ENCODE peak calls at places on chromosomes 4 and X, in eight cellular contexts. K is hepatocyte, S is HCT116, N is fibroblast of lung, Q is GM23248, L is endothelial cell of umbilical vein, V is GM23338, T is trophoblast cell. X is an unnamed sample. For H3K4me1, the result is how much of the 10 kb centered on the place peaks cover.

GRCh38 chr4:86653237-86653865 is 59.2 kb downstream of the PTPN13 start:
- DNase-seq in Q (no peak), N (no peak), V (peak), T (no peak), S (peak), K (no peak), L (peak), X (no peak)

GRCh38 chr4:8355864-8356565 is 84.5 kb downstream of the ACOX3 start:
- DNase-seq in N (no peak), S (no peak), L (peak), Q (peak), K (no peak), V (no peak), T (no peak), X (peak)

GRCh38 chrX:74272230-74272629 is 31.8 kb upstream of the ZCCHC13 start:
- DNase-seq in T (no peak), Q (no peak), N (no peak), L (no peak), K (no peak), V (no peak), S (no peak), X (no peak)

GRCh38 chr4:103498161-103499070 is 221.4 kb downstream of the TACR3 start:
- DNase-seq in V (no peak), K (peak), T (no peak), N (peak), L (peak), Q (peak), S (no peak), X (peak)

GRCh38 chrX:130330706-130331105 is 9.0 kb upstream of the SLC25A14 start:
- DNase-seq in S (peak), V (peak), T (peak), L (peak), Q (peak), N (peak), K (peak), X (peak)

GRCh38 chr4:121666091-121666679 is 30.6 kb downstream of the ANXA5 start:
- DNase-seq in V (no peak), Q (no peak), L (no peak), N (no peak), K (no peak), T (no peak), S (no peak), X (no peak)

GRCh38 chr4:76955187-76955586 is 5.6 kb downstream of the SEPTIN11 start:
- DNase-seq in S (no peak), V (no peak), L (no peak), N (peak), Q (peak), T (no peak), K (peak), X (no peak)

GRCh38 chrX:136028383-136028984 is 43.2 kb downstream of the SLC9A6 start:
- DNase-seq in V (peak), Q (peak), N (peak), K (peak), L (peak), T (no peak), S (peak), X (peak)

GRCh38 chrX:66164931-66165330 is 884 bp downstream of the HEPH start:
- DNase-seq in K (no peak), Q (no peak), V (no peak), L (no peak), N (no peak), S (no peak), T (no peak), X (no peak)

GRCh38 chr4:145734051-145734450 is 54.1 kb downstream of the C4orf51 start:
- DNase-seq in L (no peak), T (no peak), K (no peak), N (peak), Q (peak), S (no peak), V (no peak), X (no peak)

GRCh38 chr4:145731026-145731425 is 51.1 kb downstream of the C4orf51 start:
- DNase-seq in L (no peak), V (no peak), T (no peak), S (no peak), N (peak), K (peak), Q (peak), X (no peak)

GRCh38 chr4:145732895-145733880 is 53.2 kb downstream of the C4orf51 start:
- DNase-seq in N (peak), Q (peak), K (peak), S (peak), T (peak), L (peak), V (peak), X (peak)

GRCh38 chr4:145732001-145732400 is 52.1 kb downstream of the C4orf51 start:
- DNase-seq in V (peak), T (no peak), K (no peak), S (no peak), L (peak), N (no peak), Q (no peak), X (no peak)

DNA sequence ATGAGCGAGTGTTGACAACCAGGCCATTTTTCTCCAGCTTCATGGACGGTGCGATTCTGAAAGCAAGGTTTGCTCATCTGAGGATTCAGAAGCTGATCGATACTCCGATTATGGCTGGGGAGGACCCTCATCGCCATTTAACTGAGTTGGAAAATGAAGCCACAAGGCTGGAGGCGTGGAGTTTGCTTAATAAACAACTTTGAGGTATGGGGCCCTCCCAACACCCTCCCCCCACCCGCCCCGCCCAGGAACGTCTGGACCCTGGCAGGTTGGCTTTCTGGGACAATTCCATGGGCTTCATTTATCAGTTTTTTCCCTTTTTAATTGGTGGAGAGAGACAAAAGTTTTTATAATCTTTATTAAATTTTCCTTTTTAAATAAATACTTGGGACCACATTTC is 52.5 kb downstream of the C4orf51 start:
- DNase-seq in K (no peak), Q (peak), T (no peak), N (no peak), S (no peak), L (no peak), V (peak), X (no peak)
- H3K4me1 ChIP-seq in K (under half), Q (under half), T (under half), N (under half), S (under half), L (under half), V (under half), X (under half)

GRCh38 chr4:38075370-38076152 is 115.4 kb downstream of the PTTG2 start:
- DNase-seq in T (peak), N (peak), L (peak), V (no peak), K (peak), S (no peak), Q (peak), X (peak)
- H3K4me2 ChIP-seq in T (no peak), N (peak), L (peak), V (no peak), K (no peak), S (no peak), Q (peak), X (no peak)

DNA sequence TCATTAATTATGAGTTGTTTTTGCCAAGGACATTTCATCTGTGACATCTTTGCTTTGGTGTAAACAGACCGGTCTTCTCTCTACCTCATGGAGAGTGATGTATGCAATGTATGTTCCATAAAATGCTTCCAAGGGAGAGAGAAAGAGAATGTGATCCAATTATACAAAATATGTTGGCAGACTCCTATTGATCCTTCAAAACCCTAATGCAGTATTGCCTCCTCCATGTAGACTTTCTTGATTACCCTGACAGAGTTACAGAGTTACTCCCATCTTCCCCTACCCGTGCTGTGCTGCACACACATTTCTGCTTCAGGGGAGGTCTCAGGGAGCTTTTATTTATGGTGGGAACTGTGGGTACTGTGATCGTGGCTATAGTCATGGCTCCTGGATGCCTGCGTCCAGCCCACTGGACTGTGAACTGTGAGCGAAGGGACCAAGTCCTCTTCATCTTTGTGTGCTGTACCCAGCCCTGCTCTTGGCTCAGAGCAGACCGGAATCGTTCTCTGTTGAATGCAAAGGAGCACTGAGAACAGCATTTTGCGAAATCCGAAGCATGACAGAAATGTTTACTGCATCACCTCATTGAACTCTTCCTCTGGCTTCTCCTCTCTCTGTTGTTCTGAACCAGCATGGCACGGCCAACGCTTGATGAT is 32.7 kb downstream of the SORCS2 start:
- DNase-seq in Q (no peak), L (no peak), N (no peak), K (no peak), S (no peak), T (no peak), V (no peak), X (no peak)
- H3K4me1 ChIP-seq in Q (under half), L (under half), N (under half), K (under half), S (under half), T (under half), V (under half), X (under half)

DNA sequence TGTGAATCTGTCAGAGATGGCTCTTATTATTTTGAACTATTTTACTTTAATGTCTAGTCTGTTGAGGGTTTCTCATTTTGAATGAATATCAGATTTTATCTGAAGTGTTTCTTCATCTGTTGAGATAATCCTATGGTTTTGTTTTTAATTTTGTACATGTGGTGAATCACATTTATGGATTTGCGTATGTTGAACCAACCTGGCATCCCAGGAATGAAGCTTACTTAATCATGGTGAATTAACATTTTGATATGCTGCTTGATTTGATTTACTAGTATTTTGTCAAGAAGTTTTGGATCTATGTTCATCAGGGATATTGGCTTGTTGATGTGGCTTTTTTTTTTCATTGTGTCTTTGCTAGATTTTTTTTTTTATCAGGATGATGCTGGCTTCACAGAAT is 2390.9 kb downstream of the PCDH7 start:
- DNase-seq in V (no peak), T (no peak), L (no peak), K (no peak), N (no peak), Q (peak), S (no peak), X (no peak)
- H3K4me2 ChIP-seq in V (no peak), T (no peak), L (no peak), K (no peak), N (no peak), Q (peak), S (no peak), X (no peak)

DNA sequence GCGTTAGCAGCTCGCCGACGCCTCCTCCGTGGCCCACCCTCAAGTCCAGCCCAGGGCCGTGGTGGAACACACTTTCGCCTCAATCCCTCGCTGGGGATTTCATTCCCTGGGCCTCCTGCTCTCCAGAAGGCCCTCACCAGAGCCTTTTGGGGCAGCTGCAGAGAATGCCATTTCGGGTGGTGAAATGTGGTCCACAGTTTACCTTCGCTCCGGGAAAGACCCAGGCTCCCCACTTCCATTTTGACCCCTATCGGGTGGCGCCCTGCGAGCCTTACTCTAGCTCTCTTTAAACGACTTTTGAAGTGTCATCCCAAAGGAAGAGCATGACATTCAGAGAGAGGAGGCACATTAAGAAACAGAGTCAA is 496 bp downstream of the SH2D1A start:
- DNase-seq in L (no peak), T (no peak), K (no peak), N (no peak), S (no peak), V (no peak), Q (no peak), X (no peak)
- H3K4me1 ChIP-seq in L (under half), T (under half), K (under half), N (under half), S (under half), V (under half), Q (under half), X (under half)

GRCh38 chr4:88597970-88598369 is 5.7 kb downstream of the HERC3 start:
- DNase-seq in S (no peak), T (no peak), K (no peak), L (no peak), V (no peak), N (no peak), Q (no peak), X (no peak)
- H3K4me2 ChIP-seq in S (no peak), T (no peak), K (peak), L (no peak), V (peak), N (no peak), Q (no peak), X (no peak)

DNA sequence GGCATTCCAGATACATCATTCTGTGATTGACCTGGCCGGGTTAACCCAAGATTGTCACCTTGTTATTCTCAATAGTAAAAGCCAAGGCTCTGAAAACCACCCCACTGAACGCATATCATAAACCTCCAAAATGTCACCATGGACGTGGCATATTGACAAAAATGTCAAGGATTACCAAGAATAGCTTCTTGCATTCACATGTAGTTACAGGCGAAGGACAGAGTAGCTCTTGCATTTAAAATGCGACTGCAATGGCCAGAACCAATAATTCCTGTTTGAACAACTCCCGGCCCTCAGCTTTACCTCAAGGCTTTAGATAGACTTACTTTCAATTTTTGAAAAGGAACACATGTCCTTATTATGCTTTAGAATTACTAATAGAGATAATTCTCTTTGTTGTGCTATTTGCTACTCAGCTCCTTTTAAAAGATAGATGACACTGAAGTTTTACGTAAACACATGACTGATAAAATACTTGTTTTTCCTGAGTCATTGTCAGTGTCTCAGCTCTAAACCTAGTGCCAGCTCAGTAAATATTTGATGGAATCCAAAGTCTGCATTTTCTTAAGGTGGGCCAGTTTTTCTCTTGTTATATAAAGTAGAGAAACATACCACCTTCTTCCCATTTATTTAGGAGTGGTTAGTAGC is 66.3 kb downstream of the CLDN34 start:
- DNase-seq in V (no peak), S (no peak), T (no peak), N (no peak), K (no peak), L (no peak), Q (peak), X (no peak)
- H3K4me1 ChIP-seq in V (under half), S (under half), T (under half), N (under half), K (under half), L (under half), Q (under half), X (under half)

DNA sequence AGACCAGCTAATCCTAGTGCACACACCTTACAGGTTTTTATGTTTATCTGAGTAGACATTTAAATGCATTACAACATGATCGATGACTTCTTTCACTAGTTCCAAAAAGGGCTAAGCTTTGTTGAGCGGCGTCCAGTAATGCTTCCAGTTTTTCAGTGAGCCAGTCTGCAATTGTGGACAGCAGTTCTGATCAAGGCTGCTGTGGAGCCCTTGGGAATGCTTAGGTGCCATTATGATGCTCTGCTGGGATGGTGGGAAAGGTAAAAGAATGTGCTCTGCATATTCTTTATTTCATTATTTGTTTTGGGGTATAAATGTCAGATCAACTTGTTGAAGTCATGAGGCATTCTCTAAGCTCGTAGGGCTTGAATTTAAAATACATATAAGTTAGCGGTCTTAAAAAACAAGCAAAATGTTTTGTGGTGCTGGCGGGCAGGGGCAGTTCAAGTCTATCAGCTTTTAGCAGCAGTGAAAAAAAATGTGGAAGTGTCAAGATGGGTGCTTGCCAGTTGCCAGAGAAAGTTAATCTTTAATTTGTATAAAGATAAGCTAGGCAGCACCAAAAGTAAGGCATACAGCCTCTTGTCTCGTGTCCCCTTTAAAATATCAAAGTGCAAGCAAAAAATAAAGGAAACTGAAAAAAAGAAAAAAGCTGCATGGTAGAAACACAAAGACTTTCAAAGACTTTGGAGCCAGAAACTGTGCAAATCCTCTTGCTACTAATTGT is 5.8 kb downstream of the MID1IP1 start:
- DNase-seq in N (no peak), L (no peak), Q (peak), T (no peak), V (peak), K (peak), S (no peak), X (no peak)
- H3K4me2 ChIP-seq in N (peak), L (peak), Q (peak), T (peak), V (peak), K (peak), S (peak), X (peak)

GRCh38 chrX:154481911-154482601 is 3.0 kb upstream of the LAGE3 start:
- DNase-seq in L (no peak), V (no peak), T (no peak), Q (no peak), S (no peak), K (no peak), N (no peak), X (no peak)
- H3K4me1 ChIP-seq in L (under half), V (under half), T (under half), Q (under half), S (under half), K (under half), N (under half), X (under half)